ENCODE peak calls at places on chromosomes 11 and 22, in four cellular contexts. C, O, G and Q are unnamed samples.

GRCh38 chr11:124745835-124746620 is 6.0 kb downstream of the VSIG2 start:
- DNase-seq in C (no peak), O (no peak), G (no peak), Q (no peak)

GRCh38 chr11:118620529-118621070 is 13.2 kb downstream of the PHLDB1 start:
- DNase-seq in C (no peak), O (peak), G (no peak), Q (no peak)

GRCh38 chr11:14320020-14320419 is 39.0 kb downstream of the RRAS2 start:
- DNase-seq in O (no peak), G (no peak), C (no peak), Q (peak)

GRCh38 chr11:17012712-17013547 is 1.3 kb downstream of the PLEKHA7 start:
- DNase-seq in G (no peak), C (no peak), O (peak), Q (no peak)

GRCh38 chr11:117094776-117095175 is 3.5 kb downstream of the SIK3 start:
- DNase-seq in O (no peak), C (no peak), G (no peak), Q (no peak)

GRCh38 chr11:3674189-3674588 is 3.0 kb upstream of the CHRNA10 start:
- DNase-seq in O (peak), G (no peak), C (peak), Q (no peak)

GRCh38 chr11:35040221-35040942 is 98.6 kb upstream of the CD44 start:
- DNase-seq in O (no peak), C (no peak), G (no peak), Q (peak)

GRCh38 chr11:121310908-121311307 is 18.3 kb downstream of the SC5D start:
- DNase-seq in G (no peak), O (no peak), C (no peak), Q (no peak)

GRCh38 chr11:128745296-128746183 is 51.7 kb downstream of the FLI1 start:
- DNase-seq in G (no peak), O (no peak), C (no peak), Q (no peak)

GRCh38 chr22:41367680-41368542 is 13.8 kb upstream of the TEF start:
- DNase-seq in O (peak), C (no peak), G (no peak), Q (no peak)

DNA sequence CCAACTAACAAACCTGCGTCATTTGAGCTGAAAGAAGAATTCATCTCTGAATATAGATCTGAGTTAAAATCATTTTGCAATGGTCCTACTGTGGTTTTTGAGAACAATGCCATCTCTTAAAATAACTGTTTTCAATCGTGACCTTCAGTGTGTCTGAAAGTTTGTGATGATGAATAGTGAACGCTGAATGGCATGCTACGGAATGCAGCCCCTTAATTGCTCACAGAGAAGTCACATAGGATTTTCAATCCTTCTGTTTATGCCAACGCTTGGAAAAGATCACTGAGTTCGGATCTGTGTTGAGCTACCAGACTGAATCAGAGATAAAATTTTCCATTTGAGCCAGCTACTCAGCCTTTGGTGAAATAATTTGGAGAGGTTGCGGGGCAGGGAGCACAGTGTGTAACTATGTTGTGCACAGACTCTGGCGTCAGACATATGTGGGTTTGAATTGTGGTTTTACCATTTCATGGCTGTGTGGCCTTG is 680.1 kb downstream of the KCNA4 start:
- DNase-seq in C (no peak), G (no peak), O (no peak), Q (no peak)
- TF ChIP-seq ZNF274 in C (no peak), G (no peak), O (no peak), Q (no peak)

DNA sequence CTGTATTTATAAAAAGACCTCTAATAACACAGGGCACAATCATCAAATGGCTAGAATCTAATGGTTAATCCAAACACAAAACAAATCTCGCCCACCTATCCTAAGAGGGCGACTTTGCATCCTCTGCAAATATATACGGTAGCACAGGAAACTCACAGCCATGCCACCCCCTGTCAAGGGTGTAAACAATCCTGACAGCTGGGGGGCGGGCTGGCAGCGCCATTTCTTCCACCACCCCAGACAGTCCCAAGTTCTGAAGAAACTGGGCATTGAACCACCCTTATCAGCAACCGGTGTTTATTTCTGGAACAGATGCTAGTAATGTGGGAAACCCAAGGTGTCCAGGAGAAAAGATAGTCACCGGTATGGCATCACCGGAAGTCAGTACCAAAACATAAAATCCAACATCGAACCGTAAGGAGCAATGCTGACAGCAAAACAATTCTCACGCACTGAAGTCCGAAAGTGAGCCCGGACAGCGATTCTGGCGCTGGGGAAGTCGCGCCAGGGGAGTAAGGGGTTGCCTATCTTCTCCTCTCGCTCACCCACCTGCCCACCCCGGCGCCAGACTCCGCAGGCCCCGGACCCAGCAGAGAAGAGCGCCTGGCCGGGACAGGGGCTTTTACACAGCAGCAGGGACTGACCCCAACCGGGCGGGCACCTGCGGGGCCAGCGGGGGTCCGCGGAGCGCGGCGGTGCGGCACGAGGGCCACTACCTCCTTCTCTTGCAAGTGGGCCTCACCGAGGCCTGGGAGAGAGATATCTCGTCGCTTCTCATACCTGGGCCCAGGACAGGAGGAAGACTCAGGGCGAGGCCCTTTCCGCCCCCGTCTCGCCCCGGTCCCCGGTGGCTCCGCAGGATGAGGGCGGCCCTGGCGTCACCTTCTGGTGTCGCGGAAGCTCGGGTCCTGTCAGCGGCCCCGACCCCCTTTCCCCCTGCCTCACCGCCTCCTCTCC is 643 bp downstream of the FBXO3 start:
- DNase-seq in O (peak), G (no peak), C (no peak), Q (no peak)
- TF ChIP-seq ZNF274 in O (no peak), G (no peak), C (no peak), Q (no peak)

GRCh38 chr11:47233989-47234668 is 14.5 kb downstream of the ACP2 start:
- DNase-seq in O (peak), G (no peak), C (no peak), Q (no peak)
- TF ChIP-seq ZNF274 in O (no peak), G (no peak), C (no peak), Q (no peak)

GRCh38 chr11:104668797-104669463 is 229.3 kb downstream of the CASP12 start:
- DNase-seq in C (no peak), O (peak), G (no peak), Q (no peak)
- TF ChIP-seq ZNF274 in C (no peak), O (no peak), G (no peak), Q (no peak)

DNA sequence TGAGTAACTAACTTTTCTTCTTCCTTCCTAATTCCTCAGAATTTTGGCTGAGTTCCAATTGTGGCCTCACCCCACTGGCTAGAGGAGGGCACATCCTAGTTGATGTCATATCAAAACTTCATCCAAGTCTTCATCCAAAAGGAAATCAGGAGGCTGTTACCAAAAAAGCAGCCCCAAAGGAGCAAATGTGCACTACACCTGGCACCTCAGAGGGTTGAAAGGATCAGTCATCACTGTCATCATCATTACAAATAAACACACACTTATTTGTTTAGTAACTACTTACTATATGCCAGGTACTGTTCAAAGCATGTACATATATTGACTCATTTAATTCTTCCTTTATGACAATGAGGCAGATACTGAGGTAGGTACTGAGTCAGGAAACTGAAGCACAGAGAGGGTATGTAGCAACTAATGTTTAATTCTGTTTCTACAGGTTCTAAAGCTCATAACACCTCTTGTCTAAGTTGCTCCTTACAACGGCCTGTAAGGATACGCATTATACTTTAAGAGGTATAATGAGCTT is 7.4 kb upstream of the PTPN5 start:
- DNase-seq in G (no peak), C (no peak), O (no peak), Q (no peak)
- TF ChIP-seq ZNF274 in G (no peak), C (no peak), O (no peak), Q (no peak)

DNA sequence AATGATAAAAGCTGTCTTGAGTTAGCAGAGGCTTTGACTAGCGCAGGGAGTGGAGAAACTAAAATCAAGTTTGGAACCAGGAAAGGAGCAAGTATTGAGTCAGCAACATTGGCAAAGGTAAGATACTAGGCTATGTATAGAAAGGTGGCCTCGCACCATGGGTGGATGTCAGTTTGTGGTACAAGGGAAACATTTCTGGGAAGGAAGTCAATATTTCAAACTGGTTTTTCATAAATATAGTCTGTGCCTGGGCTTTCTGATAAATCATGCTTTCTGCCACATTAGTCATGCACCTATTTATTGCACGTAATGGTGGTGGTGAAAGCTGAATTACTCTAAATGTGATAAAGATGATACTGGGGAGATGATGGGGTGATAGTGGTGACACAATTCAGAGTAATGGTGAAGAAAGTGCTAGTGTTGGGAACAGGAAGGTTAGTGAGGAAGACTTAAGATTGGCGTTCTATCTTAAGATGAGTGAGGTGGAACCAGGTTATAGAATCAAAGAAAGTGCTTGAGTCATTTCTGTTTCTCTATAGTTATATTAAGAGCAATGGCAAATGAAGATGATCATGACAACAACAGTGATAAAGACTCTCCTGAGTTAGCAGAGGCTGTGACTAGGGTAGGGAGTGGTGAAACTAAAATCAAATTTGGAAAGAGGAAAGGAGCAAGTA is 729.0 kb downstream of the FAM181B start:
- DNase-seq in C (no peak), O (no peak), G (no peak), Q (no peak)
- TF ChIP-seq ZNF274 in C (no peak), O (no peak), G (no peak), Q (no peak)

DNA sequence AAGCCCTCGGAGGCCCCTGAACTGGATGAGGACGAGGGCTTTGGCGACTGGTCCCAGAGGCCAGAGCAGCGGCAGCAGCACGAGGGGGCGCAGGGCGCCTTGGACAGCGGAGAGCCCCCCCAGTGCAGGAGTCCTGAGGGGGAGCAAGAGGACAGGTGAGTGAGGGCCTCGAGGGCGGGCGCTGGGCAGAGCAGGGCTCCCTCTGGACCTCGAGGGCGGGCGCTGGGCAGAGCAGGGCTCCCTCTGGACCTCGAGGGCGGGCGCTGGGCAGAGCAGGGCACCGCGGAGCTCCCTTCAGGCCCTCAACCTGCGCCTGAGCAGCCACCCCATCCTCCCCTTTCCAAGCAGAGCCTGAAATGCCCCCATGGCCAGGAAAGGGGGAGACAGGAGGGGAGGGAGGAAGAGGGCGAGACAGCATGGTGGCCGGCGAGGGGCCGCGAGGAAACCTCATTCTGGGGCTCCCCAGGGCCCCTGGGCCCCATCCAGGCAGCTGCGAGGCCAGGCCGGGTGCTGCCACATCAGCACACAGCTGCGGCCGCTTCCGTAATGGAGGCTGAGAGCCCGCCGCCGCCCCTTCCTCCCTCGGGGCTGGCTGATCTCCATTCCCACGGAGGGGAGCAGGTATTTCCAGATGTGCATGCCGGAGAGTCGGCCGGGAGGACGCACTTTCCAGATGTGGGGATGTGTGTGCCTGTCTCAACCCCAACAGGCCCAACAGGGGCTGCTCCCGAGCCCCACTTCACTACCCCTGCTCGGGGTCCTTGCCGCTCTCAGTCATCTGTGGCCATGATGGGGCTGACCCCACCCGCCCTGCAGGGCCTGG is 10.0 kb downstream of the PRR33 start:
- DNase-seq in O (no peak), G (no peak), C (no peak), Q (no peak)
- TF ChIP-seq ZNF274 in O (no peak), G (no peak), C (no peak), Q (no peak)

GRCh38 chr11:36373040-36374010 is 77.2 kb downstream of the PRR5L start:
- DNase-seq in O (no peak), C (no peak), G (no peak), Q (no peak)

GRCh38 chr11:36374726-36375125 is 78.6 kb downstream of the PRR5L start:
- DNase-seq in C (no peak), G (no peak), O (no peak), Q (no peak)

GRCh38 chr11:36376888-36377758 is 81.0 kb downstream of the PRR5L start:
- DNase-seq in O (no peak), C (peak), G (peak), Q (no peak)

GRCh38 chr11:36376315-36376887 is 80.3 kb downstream of the PRR5L start:
- DNase-seq in G (no peak), C (no peak), O (no peak), Q (no peak)

DNA sequence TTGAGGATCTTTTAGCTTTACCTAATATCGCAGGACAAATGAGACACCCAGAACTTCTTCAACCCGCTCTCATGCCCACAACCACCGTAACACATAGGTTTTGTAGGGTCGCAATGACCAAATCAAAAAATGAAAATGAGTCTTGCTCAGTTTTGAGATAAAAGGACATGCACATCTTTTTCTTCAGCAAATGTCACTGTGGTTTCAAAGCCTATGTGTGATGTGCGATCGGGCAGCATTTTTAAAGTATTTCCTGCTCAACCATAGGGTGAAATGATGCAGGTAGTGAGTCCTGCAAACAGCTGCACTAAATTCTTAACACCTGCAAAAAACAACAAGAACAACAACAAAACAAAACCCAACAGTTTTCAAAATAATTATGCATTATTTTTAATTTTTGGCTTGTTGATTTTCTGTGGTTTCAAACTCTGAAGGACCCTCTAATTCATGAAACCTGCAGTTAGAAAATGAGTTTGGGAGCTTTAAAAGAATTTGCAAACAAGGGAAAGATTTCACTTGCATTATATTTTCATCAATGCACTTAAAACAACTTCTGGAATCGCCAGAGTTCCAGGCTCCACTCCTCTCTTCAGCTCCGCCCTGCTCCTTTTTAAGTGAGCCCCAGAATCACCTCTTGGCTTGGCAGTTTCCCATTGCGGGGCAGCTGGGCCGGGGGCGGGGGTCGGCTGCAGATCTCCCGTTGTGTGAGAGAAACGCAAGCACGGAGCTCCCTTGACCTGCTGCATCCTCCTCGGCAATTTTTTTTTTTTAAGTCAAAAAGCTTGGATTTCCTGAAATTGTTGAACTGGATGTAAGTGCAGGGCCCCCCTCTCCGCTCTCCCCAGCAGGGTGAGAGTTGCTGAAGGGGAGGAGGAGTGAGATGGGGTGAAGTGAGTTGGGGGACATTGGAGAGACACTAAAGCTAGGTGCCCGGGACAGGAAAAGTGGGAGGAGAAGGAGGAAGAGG is 79.5 kb downstream of the PRR5L start:
- DNase-seq in C (no peak), O (no peak), G (no peak), Q (no peak)
- TF ChIP-seq ZNF274 in C (no peak), O (no peak), G (no peak), Q (no peak)

GRCh38 chr11:59778122-59778521 is 22.9 kb downstream of the STX3 start:
- DNase-seq in C (no peak), O (peak), G (no peak), Q (no peak)
- TF ChIP-seq ZNF274 in C (no peak), O (no peak), G (no peak), Q (no peak)